ENCODE peak calls at places on chromosome 7, in six cellular contexts. H is naive thymus-derived CD4-positive, alpha-beta T cell; N is transverse colon; Q is A549; K is esophagus squamous epithelium; A is body of pancreas. M is an unnamed sample.

GRCh38 chr7:155972247-155972646 is 160.0 kb upstream of the SHH start:
- DNase-seq in K (no peak), Q (no peak), N (no peak), H (no peak), A (no peak), M (no peak)

GRCh38 chr7:107961399-107961798 is 41.6 kb downstream of the LAMB1 start:
- DNase-seq in H (no peak), Q (no peak), A (no peak), N (peak; percentile 37), K (no peak), M (no peak)

GRCh38 chr7:144398911-144399310 is 4.6 kb downstream of the NOBOX start:
- DNase-seq in K (no peak), Q (no peak), A (no peak), H (no peak), N (no peak), M (no peak)

GRCh38 chr7:108488902-108489538 is 32.8 kb upstream of the NRCAM start:
- DNase-seq in H (no peak), K (no peak), A (no peak), Q (no peak), N (no peak), M (no peak)

GRCh38 chr7:131381069-131381838 is 53.6 kb downstream of the MKLN1 start:
- DNase-seq in H (no peak), K (no peak), Q (no peak), A (no peak), N (no peak), M (no peak)

GRCh38 chr7:11130012-11130411 is 156.3 kb downstream of the PHF14 start:
- DNase-seq in A (no peak), K (no peak), H (no peak), Q (no peak), N (no peak), M (no peak)

GRCh38 chr7:132250480-132251326 is 325.6 kb downstream of the PLXNA4 start:
- DNase-seq in Q (no peak), K (no peak), H (no peak), A (no peak), N (no peak), M (peak; percentile 17)

GRCh38 chr7:8144856-8145255 is 117.1 kb downstream of the ICA1 start:
- DNase-seq in N (no peak), H (no peak), K (no peak), Q (no peak), A (no peak), M (no peak)

GRCh38 chr7:89988070-89988469 is 166.2 kb upstream of the STEAP1 start:
- DNase-seq in H (no peak), N (no peak), K (no peak), A (no peak), Q (no peak), M (no peak)

GRCh38 chr7:83005410-83005809 is 157.3 kb downstream of the PCLO start:
- DNase-seq in K (no peak), N (no peak), A (no peak), Q (no peak), H (no peak), M (peak; percentile 26)

DNA sequence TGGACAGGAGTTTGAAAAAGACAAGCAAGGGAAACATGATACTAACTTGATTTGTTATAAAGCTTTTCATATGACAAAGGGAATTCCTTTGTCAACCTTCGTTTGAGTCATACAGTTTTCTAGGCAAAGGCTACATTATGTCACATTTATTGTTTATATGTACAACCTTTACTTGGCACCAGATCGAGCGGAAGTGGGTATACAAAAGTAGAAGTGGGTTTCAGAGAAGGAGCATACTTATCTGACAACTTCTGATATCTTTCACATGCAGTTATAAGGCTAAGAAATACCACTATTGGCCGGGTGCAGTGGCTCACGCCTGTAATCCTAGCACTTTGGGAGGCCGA is 11.0 kb downstream of the STMP1 start:
- DNase-seq in K (no peak), N (no peak), H (no peak), Q (no peak), A (no peak), M (no peak)
- H3K4me1 ChIP-seq in K (peaks cover 68% of the 10 kb centered on the region), N (no peaks in the 10 kb centered on the region), H (no peaks in the 10 kb centered on the region), Q (peaks cover 3% of the 10 kb centered on the region), A (peaks cover 5% of the 10 kb centered on the region), M (no peaks in the 10 kb centered on the region)

GRCh38 chr7:158103378-158103777 is 484.2 kb downstream of the PTPRN2 start:
- DNase-seq in K (no peak), H (no peak), A (no peak), N (no peak), Q (no peak), M (peak; percentile 8)
- H3K9me3 ChIP-seq in K (no peaks in the 10 kb centered on the region), H (no peaks in the 10 kb centered on the region), A (no peaks in the 10 kb centered on the region), N (no peaks in the 10 kb centered on the region), Q (peaks cover 4% of the 10 kb centered on the region), M (no peaks in the 10 kb centered on the region)

GRCh38 chr7:130141161-130141857 is 63.9 kb downstream of the TMEM209 start:
- DNase-seq in A (peak; percentile 66), N (peak; percentile 81), K (no peak), Q (no peak), H (no peak), M (no peak)
- H3K4me3 ChIP-seq in A (peak overlapping the region; percentile 19), N (peak overlapping the region; percentile 48), K (peak overlapping the region; percentile 43), Q (no peak overlapping the region), H (peak overlapping the region; percentile 79), M (no peak overlapping the region)

GRCh38 chr7:5437348-5437892 is 13.8 kb upstream of the TNRC18 start:
- DNase-seq in A (no peak), H (no peak), N (no peak), Q (no peak), K (no peak), M (no peak)
- H3K4me1 ChIP-seq in A (no peaks in the 10 kb centered on the region), H (no peaks in the 10 kb centered on the region), N (no peaks in the 10 kb centered on the region), Q (no peaks in the 10 kb centered on the region), K (peaks cover 38% of the 10 kb centered on the region), M (peaks cover 8% of the 10 kb centered on the region)

DNA sequence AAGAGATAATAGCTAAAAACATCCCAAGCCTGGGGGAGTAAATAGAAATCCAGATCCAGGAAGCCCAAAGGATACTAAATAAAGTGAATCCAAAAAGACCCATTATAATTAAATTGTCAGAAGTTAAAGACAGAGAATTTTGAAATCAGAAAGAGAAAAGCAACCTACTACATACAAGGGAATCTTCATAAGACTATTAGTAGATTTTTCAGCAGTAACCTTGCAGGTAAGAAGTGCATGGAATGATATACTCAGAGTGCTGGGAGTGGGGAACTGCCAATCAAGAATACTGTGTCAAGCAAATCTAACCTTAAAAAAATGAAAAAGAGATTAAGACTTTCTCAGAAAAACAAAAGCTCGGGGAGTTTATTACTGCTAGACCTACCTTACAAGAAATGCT is 13.2 kb upstream of the GIMAP1 start:
- DNase-seq in K (no peak), A (no peak), N (no peak), H (no peak), Q (no peak), M (no peak)
- H3K9me3 ChIP-seq in K (no peaks in the 10 kb centered on the region), A (no peaks in the 10 kb centered on the region), N (peaks cover 41% of the 10 kb centered on the region), H (peaks cover 60% of the 10 kb centered on the region), Q (peaks cover 13% of the 10 kb centered on the region), M (peaks cover 19% of the 10 kb centered on the region)